ENCODE peak calls at places on chromosomes 3 and 15, in seven cellular contexts. N is AML-193; E is G401; K is tibial nerve; O is PC-9; G is C1 segment of cervical spinal cord; Q is activated naive CD4-positive, alpha-beta T cell. I is an unnamed sample.

GRCh38 chr15:86403221-86403620 is 323.6 kb downstream of the AGBL1 start:
- DNase-seq in N (no peak), E (no peak), K (no peak), O (no peak), G (no peak), Q (no peak), I (no peak)

GRCh38 chr15:101157721-101158120 is 94.1 kb downstream of the CHSY1 start:
- DNase-seq in N (no peak), E (no peak), K (no peak), O (no peak), G (no peak), Q (no peak), I (no peak)

GRCh38 chr3:50639055-50639494 is 22.1 kb downstream of the MAPKAPK3 start:
- DNase-seq in N (no peak), E (no peak), K (no peak), O (no peak), G (no peak), Q (no peak), I (no peak)

GRCh38 chr3:126447456-126448106 is 28.1 kb downstream of the ZXDC start:
- DNase-seq in N (no peak), E (no peak), K (no peak), O (no peak), G (no peak), Q (no peak), I (no peak)

GRCh38 chr3:127787966-127788365 is 34.3 kb downstream of the MGLL start:
- DNase-seq in N (no peak), E (no peak), K (no peak), O (no peak), G (no peak), Q (no peak), I (no peak)

GRCh38 chr3:15360786-15361493 is 28.6 kb upstream of the SH3BP5 start:
- DNase-seq in N (peak), E (no peak), K (no peak), O (no peak), G (no peak), Q (no peak), I (no peak)

GRCh38 chr3:160194438-160194837 is 30.8 kb upstream of the C3orf80 start:
- DNase-seq in N (no peak), E (no peak), K (no peak), O (no peak), G (no peak), Q (no peak), I (no peak)

GRCh38 chr3:50185230-50185629 is 6.2 kb upstream of the GNAT1 start:
- DNase-seq in N (no peak), E (no peak), K (no peak), O (no peak), G (no peak), Q (no peak), I (no peak)

GRCh38 chr3:194177156-194177555 is 41.2 kb downstream of the HES1 start:
- DNase-seq in N (no peak), E (no peak), K (no peak), O (no peak), G (no peak), Q (no peak), I (no peak)

GRCh38 chr15:35738370-35738769 is 192.4 kb upstream of the DPH6 start:
- DNase-seq in N (no peak), E (no peak), K (no peak), O (peak), G (no peak), Q (no peak), I (no peak)

GRCh38 chr15:68820205-68820588 is 498 bp downstream of the ANP32A start:
- DNase-seq in N (no peak), E (peak), K (no peak), O (peak), G (peak), Q (peak), I (no peak)

GRCh38 chr3:21486381-21486935 is 264.6 kb downstream of the ZNF385D start:
- DNase-seq in N (no peak), E (no peak), K (no peak), O (no peak), G (no peak), Q (no peak), I (no peak)

GRCh38 chr3:10447527-10448260 is 57.7 kb downstream of the ATP2B2 start:
- DNase-seq in N (no peak), E (peak), K (no peak), O (no peak), G (peak), Q (no peak), I (no peak)

GRCh38 chr15:89226359-89227221 is 5.2 kb upstream of the RLBP1 start:
- DNase-seq in N (no peak), E (no peak), K (no peak), O (no peak), G (no peak), Q (no peak), I (no peak)

GRCh38 chr3:5038243-5038642 is 59.0 kb downstream of the BHLHE40 start:
- DNase-seq in N (peak), E (no peak), K (no peak), O (no peak), G (no peak), Q (no peak), I (no peak)

GRCh38 chr3:43166406-43166805 is 60.5 kb upstream of the POMGNT2 start:
- DNase-seq in N (no peak), E (no peak), K (no peak), O (no peak), G (no peak), Q (no peak), I (no peak)

GRCh38 chr3:186075489-186075888 is 33.4 kb downstream of the ETV5 start:
- DNase-seq in N (no peak), E (no peak), K (no peak), O (no peak), G (no peak), Q (no peak), I (no peak)

GRCh38 chr3:64743166-64743565 is 55.4 kb upstream of the ADAMTS9 start:
- DNase-seq in N (no peak), E (no peak), K (no peak), O (no peak), G (no peak), Q (no peak), I (no peak)

GRCh38 chr3:53715815-53716483 is 130.3 kb downstream of the CHDH start:
- DNase-seq in N (no peak), E (no peak), K (no peak), O (no peak), G (no peak), Q (no peak), I (no peak)